ENCODE peak calls at places on chromosomes 3 and 15, in seven cellular contexts. E is NCI-H2171 treated with DMSO at 0.1 percent for 48 hours, C is NCI-H1436, Y is B cell, G is ACHN, V is choroid plexus epithelial cell, Z is H9. Q is an unnamed sample.

GRCh38 chr3:156161172-156161571 is 40.8 kb downstream of the KCNAB1 start:
- DNase-seq in E (no peak), Z (no peak), C (no peak), V (peak; percentile 14), G (no peak), Y (no peak), Q (peak; percentile 85)

GRCh38 chr3:171459130-171459941 is 869 bp downstream of the TNIK start:
- DNase-seq in Z (peak; percentile 53), E (peak; percentile 83), G (peak; percentile 35), Y (peak; percentile 46), V (peak; percentile 60), C (peak; percentile 27), Q (peak; percentile 81)

GRCh38 chr3:87673132-87673531 is 385.7 kb downstream of the CGGBP1 start:
- DNase-seq in G (no peak), C (no peak), Y (no peak), Z (no peak), V (no peak), E (no peak), Q (no peak)

GRCh38 chr15:90677807-90678790 is 39.0 kb upstream of the BLM start:
- DNase-seq in Y (no peak), C (no peak), V (no peak), E (no peak), G (no peak), Z (no peak), Q (no peak)

GRCh38 chr15:42267286-42267685 is 5.7 kb upstream of the GANC start:
- DNase-seq in Z (no peak), V (no peak), G (no peak), E (no peak), Y (no peak), C (no peak), Q (no peak)

GRCh38 chr15:91224750-91225380 is 124.8 kb downstream of the SV2B start:
- DNase-seq in Z (peak; percentile 33), V (peak; percentile 43), C (peak; percentile 7), Y (peak; percentile 15), G (peak; percentile 41), E (peak; percentile 60), Q (peak; percentile 46)

GRCh38 chr3:4588410-4588809 is 95.3 kb downstream of the ITPR1 start:
- DNase-seq in G (peak; percentile 68), Y (no peak), Z (no peak), V (peak; percentile 13), E (no peak), C (no peak), Q (no peak)

GRCh38 chr3:69408989-69409388 is 23.1 kb upstream of the FRMD4B start:
- DNase-seq in Z (no peak), V (no peak), G (no peak), E (no peak), C (no peak), Y (no peak), Q (no peak)

GRCh38 chr3:147130461-147130860 is 275.9 kb downstream of the ZIC4 start:
- DNase-seq in C (no peak), E (no peak), V (peak; percentile 50), G (no peak), Y (no peak), Z (no peak), Q (no peak)

GRCh38 chr15:92624401-92624991 is 31.1 kb downstream of the FAM174B start:
- DNase-seq in Y (no peak), V (no peak), C (no peak), Z (no peak), E (peak; percentile 84), G (no peak), Q (peak; percentile 7)

GRCh38 chr3:152073267-152073666 is 195.5 kb upstream of the MBNL1 start:
- DNase-seq in G (no peak), Z (no peak), C (no peak), V (peak; percentile 71), E (no peak), Y (no peak), Q (no peak)

GRCh38 chr15:94175420-94175819 is 55.9 kb upstream of the MCTP2 start:
- DNase-seq in V (no peak), E (no peak), C (no peak), Y (no peak), Z (no peak), G (no peak), Q (no peak)

GRCh38 chr3:126934149-126934548 is 48.8 kb upstream of the PLXNA1 start:
- DNase-seq in Z (no peak), Y (no peak), V (no peak), E (no peak), G (no peak), C (no peak), Q (no peak)

GRCh38 chr3:129001101-129001816 is at the start of gene EFCC1:
- DNase-seq in Z (peak; percentile 74), E (no peak), V (no peak), Y (no peak), C (no peak), G (peak; percentile 7), Q (no peak)

GRCh38 chr3:122497425-122497824 is 17.3 kb downstream of the KPNA1 start:
- DNase-seq in V (peak; percentile 88), G (peak; percentile 83), Y (no peak), Z (no peak), C (no peak), E (no peak), Q (peak; percentile 81)

GRCh38 chr3:31831526-31832034 is 149.5 kb downstream of the OSBPL10 start:
- DNase-seq in G (no peak), Z (no peak), C (no peak), E (peak; percentile 17), Y (no peak), V (no peak), Q (no peak)

GRCh38 chr3:189276481-189277190 is 104.9 kb downstream of the TPRG1 start:
- DNase-seq in V (peak; percentile 80), C (no peak), Y (peak; percentile 1), E (no peak), G (no peak), Z (no peak), Q (no peak)

GRCh38 chr3:177484206-177484605 is 286.9 kb upstream of the TBL1XR1 start:
- DNase-seq in Y (no peak), C (no peak), G (no peak), E (no peak), V (no peak), Z (no peak), Q (no peak)

GRCh38 chr3:172021165-172021564 is 18.2 kb upstream of the FNDC3B start:
- DNase-seq in G (no peak), C (no peak), E (no peak), Y (no peak), Z (no peak), V (no peak), Q (no peak)

GRCh38 chr3:126926684-126927404 is 56.1 kb upstream of the PLXNA1 start:
- DNase-seq in G (peak; percentile 50), C (no peak), V (peak; percentile 86), E (no peak), Z (no peak), Y (no peak), Q (peak; percentile 28)

GRCh38 chr3:16741103-16741758 is 136.0 kb upstream of the DAZL start:
- DNase-seq in Y (no peak), G (peak; percentile 27), E (no peak), Z (no peak), C (no peak), V (peak; percentile 95), Q (no peak)

GRCh38 chr15:46413799-46414198 is 779.0 kb downstream of the SQOR start:
- DNase-seq in Y (no peak), E (no peak), V (no peak), G (peak; percentile 12), Z (no peak), C (no peak), Q (peak; percentile 2)

GRCh38 chr3:99838755-99839154 is 21.1 kb downstream of the CMSS1 start:
- DNase-seq in C (no peak), V (no peak), G (no peak), Y (no peak), E (no peak), Z (no peak), Q (no peak)

GRCh38 chr3:9104121-9104520 is 140.8 kb upstream of the RAD18 start:
- DNase-seq in G (no peak), V (no peak), C (no peak), E (no peak), Z (no peak), Y (no peak), Q (no peak)

GRCh38 chr15:79170256-79170664 is 79.7 kb upstream of the RASGRF1 start:
- DNase-seq in Y (no peak), Z (no peak), V (peak; percentile 28), C (no peak), G (peak; percentile 55), E (no peak), Q (peak; percentile 66)

GRCh38 chr3:46860381-46861292 is 2.6 kb downstream of the MYL3 start:
- DNase-seq in V (no peak), E (no peak), Y (no peak), C (no peak), G (peak; percentile 27), Z (no peak), Q (no peak)

GRCh38 chr3:45365060-45365459 is 23.3 kb upstream of the LARS2 start:
- DNase-seq in Y (no peak), Z (no peak), C (no peak), V (no peak), E (no peak), G (no peak), Q (no peak)

GRCh38 chr3:16309558-16309957 is 44.5 kb downstream of the OXNAD1 start:
- DNase-seq in Z (no peak), E (no peak), Y (no peak), G (peak; percentile 41), V (peak; percentile 64), C (no peak), Q (peak; percentile 55)

GRCh38 chr3:149369991-149370866 is 7.2 kb downstream of the TM4SF1 start:
- DNase-seq in Y (no peak), Z (no peak), E (no peak), V (no peak), C (no peak), G (no peak), Q (no peak)

GRCh38 chr3:46992231-46992630 is 12.8 kb downstream of the NBEAL2 start:
- DNase-seq in V (no peak), G (no peak), Y (no peak), Z (no peak), E (no peak), C (no peak), Q (no peak)

GRCh38 chr3:72155391-72156064 is 370.6 kb upstream of the PROK2 start:
- DNase-seq in E (peak; percentile 74), C (no peak), V (peak; percentile 78), Y (no peak), G (no peak), Z (no peak), Q (peak; percentile 58)